ENCODE peak calls at places on chromosomes 2 and 18, in nine cellular contexts. H is stimulated activated CD4-positive, alpha-beta T cell treated with anti-CD3 and anti-CD28 coated beads, Interleukin-1b, Interleukin-23, amount 100 ng/mL, for 4 hours; Y is activated naive CD8-positive, alpha-beta T cell treated with anti-CD3 and anti-CD28 coated beads, Interleukin-2, amount 50 U/mL, for 24 hours; M is amniotic stem cell; O is AG09309; X is stimulated activated CD8-positive, alpha-beta memory T cell treated with anti-CD3 and anti-CD28 coated beads, Interleukin-15, amount 100 ng/mL, for 48 hours; K is effector memory CD4-positive, alpha-beta T cell; E is central memory CD4-positive, alpha-beta T cell; C is cortex of kidney. N is an unnamed sample.
A peak's percentile ranks its signal among the peaks of the same experiment; 100 is the strongest.

GRCh38 chr18:34729740-34730338 is 19.7 kb downstream of the DTNA start:
- DNase-seq in M (no peak), X (no peak), E (no peak), K (no peak), O (no peak), Y (no peak), C (no peak), H (no peak), N (no peak)

GRCh38 chr2:172439911-172440310 is 12.5 kb downstream of the ITGA6 start:
- DNase-seq in M (no peak), Y (no peak), K (no peak), C (no peak), H (no peak), X (no peak), O (no peak), E (no peak), N (no peak)

GRCh38 chr2:156443089-156443488 is 6.9 kb downstream of the GPD2 start:
- DNase-seq in H (no peak), E (no peak), C (no peak), M (no peak), K (no peak), X (no peak), Y (no peak), O (no peak), N (no peak)

GRCh38 chr18:8715599-8715998 is 10.2 kb downstream of the MTCL1 start:
- DNase-seq in O (no peak), Y (no peak), K (no peak), C (no peak), E (no peak), M (no peak), H (no peak), X (no peak), N (no peak)

GRCh38 chr18:70578480-70578879 is 289.6 kb downstream of the SOCS6 start:
- DNase-seq in Y (peak; percentile 10), M (no peak), H (no peak), O (no peak), X (no peak), E (no peak), K (no peak), C (no peak), N (no peak)

GRCh38 chr2:43778233-43778632 is 4.4 kb downstream of the DYNC2LI1 start:
- DNase-seq in E (no peak), C (no peak), Y (no peak), M (no peak), K (no peak), X (no peak), O (no peak), H (no peak), N (no peak)

GRCh38 chr18:29488617-29489016 is 1311.7 kb upstream of the CDH2 start:
- DNase-seq in E (no peak), M (no peak), X (no peak), O (no peak), C (no peak), K (no peak), H (no peak), Y (no peak), N (no peak)

GRCh38 chr2:179861777-179862117 is 335 bp upstream of the ZNF385B start:
- DNase-seq in H (no peak), X (no peak), C (no peak), M (no peak), O (no peak), K (no peak), Y (no peak), E (no peak), N (no peak)

GRCh38 chr2:217980036-217980435 is 22.8 kb downstream of the TNS1 start:
- DNase-seq in E (no peak), O (no peak), C (no peak), Y (no peak), X (no peak), M (no peak), H (no peak), K (no peak), N (no peak)

GRCh38 chr2:199131256-199131655 is 326.5 kb downstream of the SATB2 start:
- DNase-seq in H (no peak), K (no peak), Y (no peak), C (no peak), E (no peak), M (no peak), O (no peak), X (no peak), N (no peak)

GRCh38 chr2:117127680-117128079 is 686.8 kb upstream of the DDX18 start:
- DNase-seq in X (no peak), K (no peak), E (no peak), Y (no peak), H (no peak), M (no peak), C (no peak), O (no peak), N (no peak)

GRCh38 chr2:233023761-233024410 is 8.6 kb upstream of the NEU2 start:
- DNase-seq in K (no peak), E (no peak), X (no peak), O (no peak), C (no peak), Y (no peak), H (no peak), M (no peak), N (no peak)

GRCh38 chr2:162333968-162334367 is 10.0 kb upstream of the GCA start:
- DNase-seq in Y (no peak), K (no peak), H (no peak), O (no peak), M (peak; percentile 5), C (no peak), E (no peak), X (no peak), N (no peak)